ENCODE peak calls at places on chromosomes 12 and 14, in five cellular contexts. V is fibroblast of lung; H is HT1080; F is CD8-positive, alpha-beta memory T cell; C is PC-3. S is an unnamed sample.

GRCh38 chr14:85566603-85567002 is 36.7 kb downstream of the FLRT2 start:
- DNase-seq in V (peak), H (peak), F (no peak), C (peak), S (peak)

GRCh38 chr12:80086025-80086424 is 13.3 kb upstream of the OTOGL start:
- DNase-seq in V (no peak), H (no peak), F (no peak), C (no peak), S (no peak)

GRCh38 chr12:54997914-54998507 is 13.4 kb upstream of the TESPA1 start:
- DNase-seq in V (no peak), H (no peak), F (no peak), C (no peak), S (no peak)

GRCh38 chr14:101780887-101781239 is 19.4 kb downstream of the PPP2R5C start:
- DNase-seq in V (no peak), H (no peak), F (no peak), C (no peak), S (peak)

GRCh38 chr14:102437997-102438922 is 71.3 kb downstream of the ANKRD9 start:
- DNase-seq in V (peak), H (peak), F (peak), C (peak), S (peak)

GRCh38 chr12:40016960-40017359 is 88.9 kb downstream of the SLC2A13 start:
- DNase-seq in V (peak), H (peak), F (no peak), C (peak), S (no peak)

GRCh38 chr14:85534914-85535313 is 5.0 kb downstream of the FLRT2 start:
- DNase-seq in V (no peak), H (no peak), F (no peak), C (no peak), S (no peak)

GRCh38 chr14:68384881-68385280 is 408.0 kb downstream of the ZFP36L1 start:
- DNase-seq in V (no peak), H (no peak), F (no peak), C (no peak), S (no peak)

GRCh38 chr12:6336859-6337744 is 4.8 kb downstream of the TNFRSF1A start:
- DNase-seq in V (no peak), H (peak), F (peak), C (no peak), S (no peak)

GRCh38 chr12:88833641-88834116 is 253.4 kb upstream of the KITLG start:
- DNase-seq in V (peak), H (no peak), F (no peak), C (peak), S (peak)

GRCh38 chr14:50599700-50600444 is 39.9 kb downstream of the ATL1 start:
- DNase-seq in V (peak), H (peak), F (no peak), C (peak), S (peak)

GRCh38 chr12:77113971-77114370 is 48.6 kb upstream of the E2F7 start:
- DNase-seq in V (peak), H (peak), F (no peak), C (no peak), S (no peak)

GRCh38 chr12:58262796-58263195 is 321.4 kb downstream of the ATP23 start:
- DNase-seq in V (no peak), H (no peak), F (no peak), C (no peak), S (no peak)

GRCh38 chr12:112261559-112261958 is 120.7 kb downstream of the HECTD4 start:
- DNase-seq in V (no peak), H (no peak), F (no peak), C (peak), S (no peak)

GRCh38 chr12:32541754-32542374 is 137.2 kb upstream of the DNM1L start:
- DNase-seq in V (no peak), H (no peak), F (no peak), C (no peak), S (no peak)

GRCh38 chr12:87127272-87127671 is 871.1 kb upstream of the MGAT4C start:
- DNase-seq in V (peak), H (no peak), F (no peak), C (peak), S (no peak)

GRCh38 chr14:65478596-65478995 is 66.1 kb downstream of the FUT8 start:
- DNase-seq in V (peak), H (peak), F (no peak), C (peak), S (peak)

GRCh38 chr12:125314051-125314882 is 249.0 kb downstream of the AACS start:
- DNase-seq in V (peak), H (no peak), F (no peak), C (no peak), S (peak)

GRCh38 chr12:51517316-51517715 is 73.7 kb upstream of the SCN8A start:
- DNase-seq in V (no peak), H (no peak), F (no peak), C (no peak), S (no peak)

GRCh38 chr12:103495158-103495782 is 498 bp downstream of the C12orf42 start:
- DNase-seq in V (no peak), H (no peak), F (peak), C (no peak), S (peak)

GRCh38 chr14:63186453-63186852 is 17.8 kb upstream of the RHOJ start:
- DNase-seq in V (peak), H (no peak), F (no peak), C (peak), S (peak)

GRCh38 chr12:26719852-26720251 is 113.1 kb downstream of the ITPR2 start:
- DNase-seq in V (no peak), H (no peak), F (no peak), C (peak), S (no peak)

GRCh38 chr14:93984987-93985410 is 8.6 kb upstream of the ASB2 start:
- DNase-seq in V (peak), H (peak), F (no peak), C (peak), S (peak)

GRCh38 chr14:51593397-51593796 is 58.3 kb upstream of the FRMD6 start:
- DNase-seq in V (no peak), H (no peak), F (no peak), C (no peak), S (no peak)